ENCODE peak calls at places on chromosomes 5 and 9, in eight cellular contexts. One of them, this sample, is unnamed.

GRCh38 chr9:123616707-123617106 is 260.7 kb downstream of the CRB2 start:
- DNase-seq in HS-5: no peak
- DNase-seq in HFFc6: no peak
- DNase-seq in cardiac fibroblast: no peak
- DNase-seq in AML-193: no peak
- DNase-seq in NCI-H1694 treated with DMSO at 0.1 percent for 48 hours: no peak
- DNase-seq in adrenal gland: no peak
- DNase-seq in stimulated activated naive CD8-positive, alpha-beta T cell treated with anti-CD3 and anti-CD28 coated beads, Interleukin-15, amount 100 ng/mL, for 72 hours: no peak
- DNase-seq in this sample: no peak

GRCh38 chr5:172868924-172869565 is 35.0 kb downstream of the ERGIC1 start:
- DNase-seq in HS-5: peak; percentile 74
- DNase-seq in HFFc6: peak; percentile 92
- DNase-seq in cardiac fibroblast: peak; percentile 97
- DNase-seq in AML-193: no peak
- DNase-seq in NCI-H1694 treated with DMSO at 0.1 percent for 48 hours: no peak
- DNase-seq in adrenal gland: peak; percentile 92
- DNase-seq in stimulated activated naive CD8-positive, alpha-beta T cell treated with anti-CD3 and anti-CD28 coated beads, Interleukin-15, amount 100 ng/mL, for 72 hours: no peak
- DNase-seq in this sample: peak; percentile 98

GRCh38 chr5:67190856-67191255 is 5.7 kb downstream of the CD180 start:
- DNase-seq in HS-5: no peak
- DNase-seq in HFFc6: no peak
- DNase-seq in cardiac fibroblast: no peak
- DNase-seq in AML-193: no peak
- DNase-seq in NCI-H1694 treated with DMSO at 0.1 percent for 48 hours: no peak
- DNase-seq in adrenal gland: no peak
- DNase-seq in stimulated activated naive CD8-positive, alpha-beta T cell treated with anti-CD3 and anti-CD28 coated beads, Interleukin-15, amount 100 ng/mL, for 72 hours: no peak
- DNase-seq in this sample: no peak

GRCh38 chr9:79644601-79645000 is 72.8 kb downstream of the TLE4 start:
- DNase-seq in HS-5: no peak
- DNase-seq in HFFc6: no peak
- DNase-seq in cardiac fibroblast: no peak
- DNase-seq in AML-193: no peak
- DNase-seq in NCI-H1694 treated with DMSO at 0.1 percent for 48 hours: no peak
- DNase-seq in adrenal gland: no peak
- DNase-seq in stimulated activated naive CD8-positive, alpha-beta T cell treated with anti-CD3 and anti-CD28 coated beads, Interleukin-15, amount 100 ng/mL, for 72 hours: no peak
- DNase-seq in this sample: no peak

GRCh38 chr5:132657676-132658382 is at the start of gene IL13:
- DNase-seq in HS-5: no peak
- DNase-seq in HFFc6: no peak
- DNase-seq in cardiac fibroblast: no peak
- DNase-seq in AML-193: no peak
- DNase-seq in NCI-H1694 treated with DMSO at 0.1 percent for 48 hours: no peak
- DNase-seq in adrenal gland: no peak
- DNase-seq in stimulated activated naive CD8-positive, alpha-beta T cell treated with anti-CD3 and anti-CD28 coated beads, Interleukin-15, amount 100 ng/mL, for 72 hours: no peak
- DNase-seq in this sample: no peak

GRCh38 chr9:13014484-13014883 is 239.7 kb downstream of the LURAP1L start:
- DNase-seq in HS-5: no peak
- DNase-seq in HFFc6: no peak
- DNase-seq in cardiac fibroblast: peak; percentile 32
- DNase-seq in AML-193: no peak
- DNase-seq in NCI-H1694 treated with DMSO at 0.1 percent for 48 hours: no peak
- DNase-seq in adrenal gland: no peak
- DNase-seq in stimulated activated naive CD8-positive, alpha-beta T cell treated with anti-CD3 and anti-CD28 coated beads, Interleukin-15, amount 100 ng/mL, for 72 hours: no peak
- DNase-seq in this sample: no peak

GRCh38 chr5:154265197-154265578 is 74.7 kb downstream of the GALNT10 start:
- DNase-seq in HS-5: no peak
- DNase-seq in HFFc6: no peak
- DNase-seq in cardiac fibroblast: no peak
- DNase-seq in AML-193: no peak
- DNase-seq in NCI-H1694 treated with DMSO at 0.1 percent for 48 hours: no peak
- DNase-seq in adrenal gland: no peak
- DNase-seq in stimulated activated naive CD8-positive, alpha-beta T cell treated with anti-CD3 and anti-CD28 coated beads, Interleukin-15, amount 100 ng/mL, for 72 hours: no peak
- DNase-seq in this sample: no peak

GRCh38 chr5:152532714-152533113 is 127.6 kb upstream of the NMUR2 start:
- DNase-seq in HS-5: peak; percentile 35
- DNase-seq in HFFc6: peak; percentile 62
- DNase-seq in cardiac fibroblast: peak; percentile 78
- DNase-seq in AML-193: peak; percentile 29
- DNase-seq in NCI-H1694 treated with DMSO at 0.1 percent for 48 hours: peak; percentile 70
- DNase-seq in adrenal gland: no peak
- DNase-seq in stimulated activated naive CD8-positive, alpha-beta T cell treated with anti-CD3 and anti-CD28 coated beads, Interleukin-15, amount 100 ng/mL, for 72 hours: no peak
- DNase-seq in this sample: peak; percentile 15

GRCh38 chr9:100084734-100085133 is 14.1 kb downstream of the ERP44 start:
- DNase-seq in HS-5: no peak
- DNase-seq in HFFc6: no peak
- DNase-seq in cardiac fibroblast: no peak
- DNase-seq in AML-193: no peak
- DNase-seq in NCI-H1694 treated with DMSO at 0.1 percent for 48 hours: no peak
- DNase-seq in adrenal gland: no peak
- DNase-seq in stimulated activated naive CD8-positive, alpha-beta T cell treated with anti-CD3 and anti-CD28 coated beads, Interleukin-15, amount 100 ng/mL, for 72 hours: no peak
- DNase-seq in this sample: no peak

GRCh38 chr5:139638736-139639618 is 9.2 kb upstream of the CXXC5 start:
- DNase-seq in HS-5: no peak
- DNase-seq in HFFc6: no peak
- DNase-seq in cardiac fibroblast: no peak
- DNase-seq in AML-193: no peak
- DNase-seq in NCI-H1694 treated with DMSO at 0.1 percent for 48 hours: peak; percentile 52
- DNase-seq in adrenal gland: no peak
- DNase-seq in stimulated activated naive CD8-positive, alpha-beta T cell treated with anti-CD3 and anti-CD28 coated beads, Interleukin-15, amount 100 ng/mL, for 72 hours: no peak
- DNase-seq in this sample: no peak

GRCh38 chr5:168477060-168477459 is 9.2 kb upstream of the RARS1 start:
- DNase-seq in HS-5: no peak
- DNase-seq in HFFc6: no peak
- DNase-seq in cardiac fibroblast: peak; percentile 43
- DNase-seq in AML-193: no peak
- DNase-seq in NCI-H1694 treated with DMSO at 0.1 percent for 48 hours: no peak
- DNase-seq in adrenal gland: no peak
- DNase-seq in stimulated activated naive CD8-positive, alpha-beta T cell treated with anti-CD3 and anti-CD28 coated beads, Interleukin-15, amount 100 ng/mL, for 72 hours: no peak
- DNase-seq in this sample: no peak